ENCODE peak calls at places on chromosomes 1 and 21, in four cellular contexts. A is thoracic aorta, W is neural progenitor cell, F is cardiac muscle cell. P is an unnamed sample.

GRCh38 chr1:239914827-239915231 is 176.9 kb upstream of the FMN2 start:
- DNase-seq in F (no peak), A (no peak), W (no peak), P (no peak)

GRCh38 chr1:30765610-30766434 is 8.2 kb upstream of the LAPTM5 start:
- DNase-seq in F (no peak), A (no peak), W (no peak), P (no peak)

GRCh38 chr1:183244466-183244865 is 58.4 kb downstream of the LAMC2 start:
- DNase-seq in W (no peak), F (peak), A (no peak), P (peak)

GRCh38 chr1:198056255-198056654 is 100.5 kb upstream of the NEK7 start:
- DNase-seq in W (peak), A (no peak), F (peak), P (no peak)

GRCh38 chr1:19646366-19646765 is 2.3 kb downstream of the NBL1 start:
- DNase-seq in W (no peak), F (no peak), A (no peak), P (no peak)

GRCh38 chr1:98315309-98315708 is 346.2 kb upstream of the SNX7 start:
- DNase-seq in A (peak), F (no peak), W (no peak), P (no peak)

GRCh38 chr1:226332947-226333346 is 24.0 kb upstream of the LIN9 start:
- DNase-seq in W (no peak), A (no peak), F (no peak), P (no peak)

GRCh38 chr1:84339503-84339902 is 38.0 kb downstream of the SAMD13 start:
- DNase-seq in F (no peak), W (no peak), A (no peak), P (no peak)

GRCh38 chr1:96487404-96487803 is 234.2 kb upstream of the PTBP2 start:
- DNase-seq in F (no peak), A (no peak), W (no peak), P (no peak)

GRCh38 chr1:19385869-19386591 is 73.9 kb downstream of the SLC66A1 start:
- DNase-seq in W (no peak), F (no peak), A (peak), P (peak)

GRCh38 chr21:45482899-45483821 is 59.1 kb downstream of the SLC19A1 start:
- DNase-seq in A (no peak), W (no peak), F (no peak), P (no peak)

GRCh38 chr1:171343727-171344472 is 29.9 kb downstream of the FMO4 start:
- DNase-seq in W (no peak), A (no peak), F (no peak), P (no peak)

GRCh38 chr1:63758805-63759204 is 15.0 kb upstream of the ROR1 start:
- DNase-seq in F (no peak), W (no peak), A (no peak), P (no peak)

GRCh38 chr21:17854771-17855170 is 35.6 kb upstream of the C21orf91 start:
- DNase-seq in F (no peak), A (no peak), W (no peak), P (no peak)

GRCh38 chr21:45778686-45779085 is 135.2 kb downstream of the PCBP3 start:
- DNase-seq in A (no peak), W (no peak), F (no peak), P (no peak)

GRCh38 chr1:205507896-205508714 is 3.6 kb downstream of the CDK18 start:
- DNase-seq in F (no peak), W (no peak), A (no peak), P (no peak)

GRCh38 chr1:11790880-11791715 is 14.7 kb downstream of the MTHFR start:
- DNase-seq in A (peak), W (peak), F (peak), P (peak)

GRCh38 chr1:5595531-5596170 is 396.6 kb downstream of the NPHP4 start:
- DNase-seq in A (no peak), F (no peak), W (no peak), P (no peak)

GRCh38 chr1:26530898-26531598 is 1.5 kb downstream of the RPS6KA1 start:
- DNase-seq in A (no peak), F (peak), W (peak), P (no peak)

GRCh38 chr1:215539803-215540575 is 27.1 kb upstream of the KCTD3 start:
- DNase-seq in A (no peak), W (no peak), F (no peak), P (no peak)

GRCh38 chr1:119093721-119094120 is 46.7 kb downstream of the WARS2 start:
- DNase-seq in A (no peak), W (no peak), F (peak), P (no peak)

DNA sequence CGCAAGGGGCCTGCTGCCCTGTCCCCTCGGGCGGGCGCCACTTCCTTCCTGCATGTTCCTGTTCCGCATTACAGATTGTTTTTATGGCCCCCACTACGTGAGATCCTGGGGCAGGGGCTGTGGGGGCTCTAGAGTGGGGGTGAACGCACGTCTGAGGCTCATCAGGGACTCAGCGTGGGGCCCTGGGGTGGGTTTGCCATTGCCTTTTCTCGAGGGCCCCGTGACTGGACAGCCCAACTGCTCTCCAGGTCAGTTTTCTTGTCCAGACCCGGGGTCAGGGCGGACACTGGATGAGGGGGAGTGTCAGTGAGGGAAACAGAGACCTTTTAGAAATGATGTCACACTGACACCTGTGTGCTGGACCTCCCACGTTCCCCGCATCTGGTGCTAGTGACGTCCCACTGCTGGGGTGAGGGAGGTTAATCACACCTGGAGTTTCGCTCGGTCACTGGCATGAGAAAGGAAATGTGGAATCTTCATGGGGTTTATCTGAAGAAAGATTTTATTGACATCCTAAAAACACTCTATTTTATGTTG is 65.9 kb downstream of the AGPAT3 start:
- DNase-seq in F (no peak), W (no peak), A (no peak), P (no peak)
- H3K27ac ChIP-seq in F (no peak), W (no peak), A (no peak), P (peak)

GRCh38 chr1:37946703-37947360 is at the start of gene INPP5B:
- DNase-seq in W (peak), F (peak), A (peak), P (peak)
- TF ChIP-seq CTCF in W (no peak), F (no peak), A (peak), P (peak)

GRCh38 chr1:56190975-56191768 is 388.2 kb downstream of the PLPP3 start:
- DNase-seq in F (no peak), W (peak), A (no peak), P (no peak)
- H3K27ac ChIP-seq in F (no peak), W (no peak), A (no peak), P (no peak)

GRCh38 chr1:94963864-94964263 is 37.0 kb upstream of the CNN3 start:
- DNase-seq in W (no peak), A (no peak), F (no peak), P (no peak)
- TF ChIP-seq CTCF in W (no peak), A (no peak), F (no peak), P (no peak)

GRCh38 chr1:95072532-95073419 is at the start of gene ALG14:
- DNase-seq in F (peak), W (peak), A (peak), P (peak)
- H3K27ac ChIP-seq in F (peak), W (no peak), A (peak), P (peak)

GRCh38 chr1:209601809-209602657 is 18.5 kb downstream of the CAMK1G start:
- DNase-seq in W (peak), F (peak), A (no peak), P (no peak)
- TF ChIP-seq CTCF in W (peak), F (peak), A (peak), P (peak)

GRCh38 chr1:229272164-229273158 is 1.6 kb downstream of the RAB4A start:
- DNase-seq in A (no peak), F (no peak), W (no peak), P (no peak)
- H3K27ac ChIP-seq in A (peak), F (no peak), W (no peak), P (peak)

GRCh38 chr1:232047473-232047872 is 420.9 kb downstream of the DISC1 start:
- DNase-seq in A (no peak), F (no peak), W (no peak), P (no peak)
- TF ChIP-seq CTCF in A (no peak), F (peak), W (peak), P (peak)

DNA sequence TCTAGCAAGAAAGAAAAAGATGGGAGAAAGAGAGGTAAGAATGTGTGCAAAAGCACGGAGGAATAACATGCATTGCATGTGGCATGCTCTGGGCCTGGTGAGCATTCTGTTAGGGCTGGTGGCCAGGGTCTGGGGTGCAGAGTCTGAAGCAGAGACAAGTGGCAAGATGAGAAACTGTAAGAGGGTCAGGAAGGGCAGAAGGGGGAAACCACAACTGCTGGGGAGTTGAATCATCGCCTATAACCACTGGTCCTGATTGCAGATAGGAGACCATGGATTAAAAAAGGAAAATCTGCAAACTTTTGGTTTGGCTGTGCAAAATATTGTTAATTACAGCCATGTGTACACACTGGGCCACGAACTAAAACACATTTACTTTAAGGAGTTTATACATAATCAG is 76.7 kb downstream of the TGFBR3 start:
- DNase-seq in W (no peak), F (no peak), A (no peak), P (no peak)
- H3K27ac ChIP-seq in W (no peak), F (no peak), A (no peak), P (no peak)